ENCODE peak calls at places on chromosomes 6 and 20, in five cellular contexts. Z is fibroblast of lung; W is stimulated activated CD4-positive, alpha-beta T cell treated with anti-CD3 and anti-CD28 coated beads, Interleukin-4, amount 100 ng/mL, for 1 hour; I is NCI-H1092 treated with DMSO at 0.1 percent for 48 hours; C is activated gamma-delta T cell. B is an unnamed sample.

GRCh38 chr6:143222758-143223334 is 162.2 kb downstream of the AIG1 start:
- DNase-seq in C (no peak), W (no peak), Z (peak), I (no peak), B (no peak)

GRCh38 chr20:10761232-10761631 is 87.4 kb upstream of the JAG1 start:
- DNase-seq in W (no peak), I (no peak), C (no peak), Z (peak), B (no peak)

GRCh38 chr6:93323630-93324029 is 95.7 kb downstream of the EPHA7 start:
- DNase-seq in I (no peak), C (no peak), W (no peak), Z (no peak), B (no peak)

GRCh38 chr6:132130530-132131298 is 179.5 kb upstream of the CCN2 start:
- DNase-seq in C (no peak), I (no peak), W (no peak), Z (peak), B (no peak)

GRCh38 chr6:134046054-134046453 is 6.4 kb downstream of the SLC2A12 start:
- DNase-seq in Z (no peak), I (no peak), W (no peak), C (no peak), B (no peak)

GRCh38 chr6:20182926-20183521 is 29.2 kb downstream of the MBOAT1 start:
- DNase-seq in Z (no peak), W (no peak), C (no peak), I (peak), B (peak)

GRCh38 chr6:68976260-68976659 is 341.2 kb downstream of the ADGRB3 start:
- DNase-seq in Z (no peak), C (no peak), W (no peak), I (no peak), B (no peak)

GRCh38 chr20:11726021-11726420 is 191.7 kb upstream of the BTBD3 start:
- DNase-seq in I (peak), Z (no peak), C (no peak), W (no peak), B (no peak)

GRCh38 chr6:37477656-37478435 is 21.8 kb downstream of the CCDC167 start:
- DNase-seq in I (no peak), W (no peak), Z (no peak), C (no peak), B (no peak)

GRCh38 chr6:150622941-150623874 is 23.5 kb downstream of the PLEKHG1 start:
- DNase-seq in I (peak), W (no peak), C (no peak), Z (no peak), B (no peak)

GRCh38 chr20:4613718-4614620 is 107.7 kb upstream of the PRND start:
- DNase-seq in C (no peak), I (no peak), W (peak), Z (peak), B (peak)

GRCh38 chr6:119476554-119476953 is 127.0 kb upstream of the MAN1A1 start:
- DNase-seq in Z (peak), W (no peak), C (no peak), I (no peak), B (no peak)

GRCh38 chr6:16583151-16583762 is 178.0 kb downstream of the ATXN1 start:
- DNase-seq in Z (no peak), C (no peak), W (no peak), I (no peak), B (no peak)

GRCh38 chr20:13130707-13131103 is 90.4 kb upstream of the ISM1 start:
- DNase-seq in C (no peak), Z (no peak), I (no peak), W (no peak), B (no peak)

GRCh38 chr20:13355386-13355785 is 134.3 kb downstream of the ISM1 start:
- DNase-seq in W (no peak), C (no peak), I (no peak), Z (no peak), B (peak)

GRCh38 chr6:137751768-137752560 is 115.1 kb upstream of the TNFAIP3 start:
- DNase-seq in W (no peak), C (no peak), I (no peak), Z (no peak), B (no peak)

GRCh38 chr6:133341607-133342158 is 100.5 kb downstream of the EYA4 start:
- DNase-seq in W (no peak), Z (peak), I (peak), C (no peak), B (no peak)

GRCh38 chr20:56433880-56434255 is 21.8 kb downstream of the CASS4 start:
- DNase-seq in Z (peak), C (no peak), I (no peak), W (no peak), B (no peak)

GRCh38 chr6:141824258-141824795 is 308.4 kb upstream of the GJE1 start:
- DNase-seq in I (no peak), W (no peak), C (no peak), Z (no peak), B (no peak)

GRCh38 chr6:41503841-41504525 is 42.2 kb upstream of the FOXP4 start:
- DNase-seq in W (peak), Z (peak), I (peak), C (no peak), B (no peak)

GRCh38 chr20:42482808-42483207 is 706.9 kb downstream of the PTPRT start:
- DNase-seq in I (no peak), W (no peak), Z (no peak), C (no peak), B (no peak)

GRCh38 chr6:99559056-99559455 is 9.4 kb downstream of the CCNC start:
- DNase-seq in W (no peak), C (no peak), I (no peak), Z (no peak), B (no peak)

GRCh38 chr20:49957487-49957938 is 21.3 kb downstream of the RNF114 start:
- DNase-seq in Z (no peak), C (no peak), I (no peak), W (no peak), B (no peak)

GRCh38 chr6:118679293-118679692 is 27.9 kb upstream of the CEP85L start:
- DNase-seq in I (no peak), C (no peak), W (no peak), Z (peak), B (no peak)

GRCh38 chr6:43609402-43609801 is 19.7 kb downstream of the GTPBP2 start:
- DNase-seq in W (no peak), C (no peak), I (no peak), Z (no peak), B (no peak)

GRCh38 chr6:125196613-125197012 is 43.0 kb downstream of the TPD52L1 start:
- DNase-seq in Z (no peak), I (no peak), C (no peak), W (no peak), B (no peak)

GRCh38 chr6:111957623-111958315 is 84.5 kb upstream of the FYN start:
- DNase-seq in I (peak), Z (no peak), C (no peak), W (no peak), B (no peak)

GRCh38 chr6:131135244-131136020 is at the start of gene AKAP7:
- DNase-seq in W (peak), C (peak), I (no peak), Z (peak), B (peak)

GRCh38 chr6:158808442-158808833 is 10.7 kb downstream of the EZR start:
- DNase-seq in I (no peak), W (no peak), Z (no peak), C (no peak), B (no peak)

GRCh38 chr6:73452107-73452461 is at the start of gene CGAS:
- DNase-seq in W (peak), Z (peak), C (peak), I (no peak), B (peak)

GRCh38 chr6:33698494-33698893 is 13.0 kb downstream of the UQCC2 start:
- DNase-seq in C (no peak), I (no peak), W (no peak), Z (no peak), B (no peak)

GRCh38 chr6:31125586-31126363 is 5.5 kb upstream of the CDSN start:
- DNase-seq in I (no peak), Z (no peak), W (no peak), C (no peak), B (no peak)

GRCh38 chr6:30103630-30104179 is 9.2 kb downstream of the TRIM31 start:
- DNase-seq in W (no peak), C (no peak), I (no peak), Z (no peak), B (no peak)

GRCh38 chr6:92706976-92707375 is 712.4 kb downstream of the EPHA7 start:
- DNase-seq in Z (no peak), C (no peak), W (no peak), I (no peak), B (no peak)

GRCh38 chr20:32589256-32589655 is 4.1 kb upstream of the NOL4L start:
- DNase-seq in I (no peak), W (no peak), C (no peak), Z (no peak), B (no peak)

GRCh38 chr6:33609444-33610034 is 11.6 kb upstream of the ITPR3 start:
- DNase-seq in C (no peak), W (no peak), Z (peak), I (no peak), B (no peak)

GRCh38 chr6:149008741-149009140 is 261.9 kb downstream of the UST start:
- DNase-seq in C (no peak), W (no peak), Z (no peak), I (no peak), B (no peak)